ENCODE peak calls at places on chromosome 21, in nine cellular contexts. L is trophoblast cell, G is osteoblast, X is body of pancreas, K is ascending aorta, H is aorta, S is GM23248, Z is heart left ventricle, D is iPS DF 6.9. U is an unnamed sample.

GRCh38 chr21:40453183-40453582 is 393.8 kb downstream of the DSCAM start:
- DNase-seq in L (no peak), D (no peak), G (no peak), K (no peak), H (no peak), S (no peak), X (no peak), Z (no peak), U (no peak)

GRCh38 chr21:38136201-38136600 is 120.6 kb upstream of the KCNJ15 start:
- DNase-seq in Z (no peak), G (no peak), S (peak; percentile 73), X (no peak), L (no peak), K (no peak), H (no peak), D (no peak), U (no peak)

GRCh38 chr21:15063821-15064575 is 802 bp downstream of the NRIP1 start:
- DNase-seq in L (no peak), K (no peak), Z (peak; percentile 57), X (peak; percentile 57), H (peak; percentile 75), S (peak; percentile 76), G (peak; percentile 92), D (no peak), U (peak; percentile 73)

GRCh38 chr21:38909109-38909508 is 103.4 kb downstream of the ETS2 start:
- DNase-seq in D (no peak), L (no peak), S (no peak), H (no peak), G (no peak), K (no peak), X (no peak), Z (no peak), U (no peak)

GRCh38 chr21:17602874-17603273 is 9.8 kb downstream of the BTG3 start:
- DNase-seq in K (no peak), S (peak; percentile 17), Z (no peak), H (no peak), L (no peak), X (no peak), G (no peak), D (no peak), U (no peak)

GRCh38 chr21:26105819-26106218 is 64.8 kb downstream of the APP start:
- DNase-seq in L (no peak), Z (no peak), H (no peak), G (no peak), X (no peak), K (no peak), D (no peak), S (no peak), U (no peak)

GRCh38 chr21:39003982-39004775 is 179.1 kb downstream of the PSMG1 start:
- DNase-seq in S (peak; percentile 94), X (peak; percentile 43), H (no peak), K (no peak), G (peak; percentile 92), Z (no peak), D (no peak), L (peak; percentile 70), U (no peak)

GRCh38 chr21:33848252-33848953 is 67.2 kb downstream of the ATP5PO start:
- DNase-seq in Z (no peak), X (no peak), K (no peak), D (no peak), L (peak; percentile 84), G (no peak), S (no peak), H (no peak), U (no peak)

GRCh38 chr21:37877171-37877570 is 39.1 kb downstream of the KCNJ6 start:
- DNase-seq in Z (no peak), X (no peak), K (no peak), H (no peak), S (peak; percentile 32), D (no peak), G (no peak), L (peak; percentile 37), U (no peak)

GRCh38 chr21:32364801-32365200 is 28.0 kb downstream of the URB1 start:
- DNase-seq in S (no peak), H (no peak), K (no peak), Z (no peak), X (no peak), G (no peak), D (no peak), L (no peak), U (no peak)

GRCh38 chr21:46098303-46099141 is 610 bp downstream of the COL6A2 start:
- DNase-seq in G (peak; percentile 89), D (no peak), H (peak; percentile 54), L (no peak), K (peak; percentile 6), X (no peak), Z (peak; percentile 46), S (peak; percentile 47), U (peak; percentile 14)

GRCh38 chr21:32412998-32413504 is 545 bp downstream of the EVA1C start:
- DNase-seq in D (no peak), G (no peak), S (no peak), H (peak; percentile 63), Z (peak; percentile 45), L (no peak), X (peak; percentile 29), K (no peak), U (no peak)

GRCh38 chr21:17757671-17758070 is 61.5 kb downstream of the C21orf91 start:
- DNase-seq in H (no peak), X (no peak), S (no peak), D (no peak), G (no peak), L (no peak), K (no peak), Z (no peak), U (no peak)

GRCh38 chr21:30336596-30336995 is 898 bp downstream of the KRTAP27-1 start:
- DNase-seq in Z (no peak), L (no peak), X (no peak), H (no peak), D (no peak), K (no peak), S (peak; percentile 44), G (peak; percentile 65), U (no peak)

GRCh38 chr21:41903559-41904351 is 24.6 kb upstream of the PRDM15 start:
- DNase-seq in S (no peak), X (no peak), Z (no peak), G (no peak), H (no peak), K (no peak), D (no peak), L (no peak), U (no peak)
- H3K4me1 ChIP-seq in S (no peaks in the 10 kb centered on the region), X (peaks cover 20% of the 10 kb centered on the region), Z (no peaks in the 10 kb centered on the region), G (no peaks in the 10 kb centered on the region), H (no peaks in the 10 kb centered on the region), K (no peaks in the 10 kb centered on the region), D (no peaks in the 10 kb centered on the region), L (no peaks in the 10 kb centered on the region), U (no peaks in the 10 kb centered on the region)

GRCh38 chr21:16159971-16160350 is 430.2 kb downstream of the USP25 start:
- DNase-seq in G (no peak), H (no peak), Z (no peak), K (no peak), X (no peak), S (no peak), D (no peak), L (no peak), U (no peak)

GRCh38 chr21:16154961-16155360 is 425.2 kb downstream of the USP25 start:
- DNase-seq in Z (no peak), G (no peak), X (no peak), S (no peak), L (no peak), K (no peak), D (peak; percentile 7), H (no peak), U (no peak)

GRCh38 chr21:16162953-16163352 is 433.2 kb downstream of the USP25 start:
- DNase-seq in X (no peak), S (no peak), H (no peak), D (no peak), L (no peak), G (no peak), K (no peak), Z (no peak), U (no peak)

GRCh38 chr21:16156841-16157240 is 427.1 kb downstream of the USP25 start:
- DNase-seq in D (no peak), K (no peak), L (no peak), G (no peak), S (no peak), X (no peak), H (no peak), Z (no peak), U (no peak)

DNA sequence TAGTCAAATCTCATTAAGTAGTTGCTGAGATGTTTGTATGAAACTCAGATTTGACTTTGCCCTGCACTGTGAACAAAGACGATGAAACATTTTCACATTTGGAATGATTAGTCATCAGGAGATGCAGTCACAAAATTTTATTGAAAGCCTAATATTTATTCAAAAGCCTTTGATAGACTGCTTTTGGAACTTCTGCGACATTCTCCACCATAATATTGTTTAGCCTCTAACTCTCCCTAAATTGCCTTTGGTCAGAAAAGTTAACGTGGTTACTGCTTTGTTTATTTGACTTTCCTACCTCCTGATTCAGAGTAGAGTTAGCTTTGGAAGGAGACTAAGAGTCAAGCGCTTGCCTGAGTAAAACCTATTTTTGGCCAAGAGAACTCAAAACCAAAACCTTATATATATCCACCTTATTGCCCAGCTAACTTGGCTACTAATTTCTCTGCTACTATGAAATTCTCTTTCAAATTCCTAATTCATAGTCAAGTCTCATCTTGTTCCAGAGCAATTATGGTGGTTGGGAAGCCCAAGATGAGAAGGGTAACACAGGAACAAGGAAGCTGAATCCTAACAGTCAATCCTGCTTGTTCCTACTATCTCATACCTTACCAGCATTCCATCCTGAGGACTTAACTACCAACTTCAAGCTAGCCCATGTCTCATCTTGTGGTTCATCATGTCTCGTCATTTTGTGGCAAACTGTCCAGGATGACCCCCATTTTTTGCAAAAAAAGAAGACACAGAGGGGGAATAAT is 429.6 kb downstream of the USP25 start:
- DNase-seq in K (no peak), Z (no peak), G (peak; percentile 34), X (no peak), L (no peak), S (no peak), H (no peak), D (no peak), U (no peak)
- H3K27ac ChIP-seq in K (peak overlapping the region; percentile 17), Z (no peak overlapping the region), G (no peak overlapping the region), X (no peak overlapping the region), L (no peak overlapping the region), S (no peak overlapping the region), H (no peak overlapping the region), D (no peak overlapping the region), U (no peak overlapping the region)

DNA sequence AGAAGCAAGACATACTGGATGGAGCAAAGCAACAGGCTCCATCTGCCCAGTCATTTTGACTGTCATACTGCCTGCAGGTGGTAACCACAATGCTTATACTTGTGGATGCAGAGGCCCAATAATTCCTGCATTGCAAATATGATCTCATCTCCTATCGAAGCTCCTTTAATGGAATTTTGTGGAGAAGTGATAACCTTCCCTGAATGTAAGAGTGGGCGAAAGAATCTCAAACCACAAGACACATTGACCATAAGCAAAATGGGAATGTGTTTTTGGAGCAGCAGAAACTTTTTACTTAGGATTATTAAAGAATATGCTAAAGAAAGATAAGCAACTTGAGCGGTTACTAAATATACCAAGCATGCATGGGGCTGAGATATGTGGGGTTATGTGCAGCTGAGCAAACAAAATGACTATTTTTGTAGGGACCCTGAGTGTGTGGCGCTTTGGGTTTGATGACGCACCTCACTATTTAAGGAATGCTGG is 77.4 kb upstream of the BACH1 start:
- DNase-seq in L (no peak), Z (no peak), X (peak; percentile 52), H (no peak), G (peak; percentile 78), D (no peak), S (no peak), K (no peak), U (no peak)
- H3K4me1 ChIP-seq in L (no peaks in the 10 kb centered on the region), Z (no peaks in the 10 kb centered on the region), X (peaks cover 34% of the 10 kb centered on the region), H (no peaks in the 10 kb centered on the region), G (peaks cover 46% of the 10 kb centered on the region), D (no peaks in the 10 kb centered on the region), S (peaks cover 15% of the 10 kb centered on the region), K (no peaks in the 10 kb centered on the region), U (peaks cover 4% of the 10 kb centered on the region)

GRCh38 chr21:43598416-43599120 is 60.7 kb downstream of the HSF2BP start:
- DNase-seq in G (no peak), Z (no peak), D (no peak), L (peak; percentile 69), K (no peak), H (no peak), X (no peak), S (peak; percentile 73), U (no peak)
- H3K27ac ChIP-seq in G (peak overlapping the region; percentile 79), Z (no peak overlapping the region), D (no peak overlapping the region), L (peak overlapping the region; percentile 99), K (no peak overlapping the region), H (no peak overlapping the region), X (no peak overlapping the region), S (peak overlapping the region; percentile 80), U (no peak overlapping the region)

U was measured in Peyer's patch.